ENCODE peak calls at places on chromosome 6, in seven cellular contexts. H, L, D, B, R, P and E are unnamed samples.
A peak's percentile ranks its signal among the peaks of the same experiment; 100 is the strongest.

GRCh38 chr6:160534050-160534696 is 129.9 kb downstream of the LPA start:
- DNase-seq in H (peak; percentile 68), L (peak; percentile 77), D (peak; percentile 68), B (peak; percentile 58), R (peak; percentile 58), P (no peak), E (no peak)

GRCh38 chr6:36195471-36196048 is 984 bp upstream of the BRPF3 start:
- DNase-seq in H (no peak), L (no peak), D (no peak), B (no peak), R (no peak), P (no peak), E (no peak)

GRCh38 chr6:111552241-111552744 is 53.4 kb downstream of the TRAF3IP2 start:
- DNase-seq in H (peak; percentile 52), L (no peak), D (peak; percentile 74), B (no peak), R (peak; percentile 80), P (no peak), E (peak; percentile 97)

GRCh38 chr6:120378582-120379220 is 955.6 kb downstream of the TBC1D32 start:
- DNase-seq in H (no peak), L (no peak), D (no peak), B (no peak), R (peak; percentile 2), P (no peak), E (no peak)

GRCh38 chr6:131954775-131955107 is 3.6 kb upstream of the CCN2 start:
- DNase-seq in H (no peak), L (no peak), D (no peak), B (no peak), R (no peak), P (no peak), E (no peak)

GRCh38 chr6:167839755-167840154 is 13.0 kb downstream of the AFDN start:
- DNase-seq in H (no peak), L (peak; percentile 18), D (no peak), B (no peak), R (peak; percentile 69), P (no peak), E (no peak)

GRCh38 chr6:55069132-55069781 is 105.1 kb upstream of the HCRTR2 start:
- DNase-seq in H (no peak), L (peak; percentile 26), D (no peak), B (no peak), R (no peak), P (no peak), E (peak; percentile 33)

GRCh38 chr6:36120539-36120938 is 9.8 kb upstream of the MAPK13 start:
- DNase-seq in H (no peak), L (no peak), D (no peak), B (peak; percentile 39), R (no peak), P (no peak), E (no peak)

GRCh38 chr6:7137335-7138106 is 29.8 kb downstream of the RREB1 start:
- DNase-seq in H (no peak), L (no peak), D (peak; percentile 72), B (peak; percentile 48), R (peak; percentile 13), P (no peak), E (peak; percentile 40)

GRCh38 chr6:101614774-101615173 is 221.3 kb downstream of the GRIK2 start:
- DNase-seq in H (no peak), L (no peak), D (no peak), B (no peak), R (no peak), P (no peak), E (peak; percentile 16)

GRCh38 chr6:119105262-119105661 is 26.8 kb upstream of the FAM184A start:
- DNase-seq in H (no peak), L (no peak), D (no peak), B (no peak), R (no peak), P (no peak), E (no peak)

GRCh38 chr6:32046450-32047083 is 8.4 kb downstream of the CYP21A2 start:
- DNase-seq in H (no peak), L (no peak), D (peak; percentile 89), B (no peak), R (no peak), P (no peak), E (no peak)

GRCh38 chr6:87152528-87152950 is 2.8 kb upstream of the ZNF292 start:
- DNase-seq in H (no peak), L (peak; percentile 6), D (no peak), B (no peak), R (no peak), P (no peak), E (no peak)

GRCh38 chr6:31919624-31920303 is 7.8 kb upstream of the C2 start:
- DNase-seq in H (no peak), L (no peak), D (no peak), B (no peak), R (no peak), P (no peak), E (no peak)

GRCh38 chr6:134063966-134064445 is 11.6 kb upstream of the SLC2A12 start:
- DNase-seq in H (peak; percentile 28), L (peak; percentile 52), D (no peak), B (peak; percentile 46), R (peak; percentile 79), P (no peak), E (peak; percentile 50)

GRCh38 chr6:137233561-137234504 is 14.6 kb upstream of the IFNGR1 start:
- DNase-seq in H (no peak), L (no peak), D (peak; percentile 62), B (no peak), R (no peak), P (no peak), E (peak; percentile 77)

GRCh38 chr6:62367601-62368000 is 81.6 kb upstream of the KHDRBS2 start:
- DNase-seq in H (no peak), L (no peak), D (no peak), B (no peak), R (no peak), P (no peak), E (no peak)

GRCh38 chr6:84769247-84769646 is 4.8 kb upstream of the TBX18 start:
- DNase-seq in H (no peak), L (no peak), D (no peak), B (no peak), R (no peak), P (no peak), E (no peak)

GRCh38 chr6:148462203-148462602 is 119.6 kb downstream of the SASH1 start:
- DNase-seq in H (no peak), L (no peak), D (no peak), B (no peak), R (no peak), P (no peak), E (no peak)